ENCODE peak calls at places on chromosomes 12 and 14, in five cellular contexts. H, D, M, E and I are unnamed samples.

GRCh38 chr14:74917646-74918081 is 5.4 kb downstream of the RPS6KL1 start:
- DNase-seq in H (no peak), D (peak), M (no peak), E (peak), I (no peak)

GRCh38 chr14:65356327-65356836 is 56.1 kb upstream of the FUT8 start:
- DNase-seq in H (peak), D (no peak), M (peak), E (peak), I (peak)

GRCh38 chr12:22610148-22610547 is 14.8 kb upstream of the ETNK1 start:
- DNase-seq in H (no peak), D (no peak), M (no peak), E (no peak), I (no peak)

GRCh38 chr12:105018761-105019160 is 32.6 kb downstream of the NOPCHAP1 start:
- DNase-seq in H (no peak), D (no peak), M (no peak), E (no peak), I (no peak)

GRCh38 chr14:65239143-65239672 is 136.9 kb upstream of the MAX start:
- DNase-seq in H (peak), D (no peak), M (no peak), E (no peak), I (no peak)

GRCh38 chr12:104494137-104494815 is 37.5 kb downstream of the CHST11 start:
- DNase-seq in H (no peak), D (no peak), M (peak), E (no peak), I (no peak)

GRCh38 chr12:98002887-98003493 is 512.4 kb upstream of the TMPO start:
- DNase-seq in H (peak), D (no peak), M (peak), E (no peak), I (peak)

GRCh38 chr14:39211109-39211741 is 22.5 kb upstream of the MIA2 start:
- DNase-seq in H (no peak), D (no peak), M (no peak), E (no peak), I (no peak)

GRCh38 chr12:89655851-89656250 is 52.8 kb downstream of the ATP2B1 start:
- DNase-seq in H (no peak), D (no peak), M (no peak), E (no peak), I (no peak)

GRCh38 chr12:27025116-27025515 is 2.8 kb downstream of the MED21 start:
- DNase-seq in H (no peak), D (no peak), M (no peak), E (no peak), I (no peak)

GRCh38 chr12:68331500-68331868 is 678 bp downstream of the MDM1 start:
- DNase-seq in H (no peak), D (no peak), M (no peak), E (no peak), I (no peak)

GRCh38 chr14:49766839-49767238 is 1.1 kb upstream of the KLHDC2 start:
- DNase-seq in H (no peak), D (no peak), M (no peak), E (no peak), I (no peak)

GRCh38 chr12:92695577-92695976 is 7.2 kb upstream of the PLEKHG7 start:
- DNase-seq in H (no peak), D (no peak), M (no peak), E (no peak), I (no peak)